ENCODE peak calls at places on chromosomes 11 and 22, in four cellular contexts. Z is HepG2, G is K562, F is GM12878. V is an unnamed sample.

GRCh38 chr11:85751738-85752137 is 59.2 kb downstream of the SYTL2 start:
- DNase-seq in Z (no peak), G (no peak), F (no peak), V (no peak)

GRCh38 chr11:120579601-120580000 is 68.1 kb downstream of the GRIK4 start:
- DNase-seq in Z (no peak), G (no peak), F (no peak), V (no peak)

GRCh38 chr11:120400564-120401364 is 64.6 kb downstream of the ARHGEF12 start:
- DNase-seq in Z (peak), G (peak), F (peak), V (peak)

GRCh38 chr11:118060879-118061278 is 16.0 kb upstream of the TMPRSS4 start:
- DNase-seq in Z (no peak), G (peak), F (no peak), V (no peak)

GRCh38 chr22:42937164-42937854 is 77.6 kb downstream of the PACSIN2 start:
- DNase-seq in Z (no peak), G (peak), F (no peak), V (peak)

GRCh38 chr11:80727315-80727714 is 1286.5 kb upstream of the TENM4 start:
- DNase-seq in Z (peak), G (no peak), F (peak), V (no peak)

GRCh38 chr22:33476716-33477115 is 418.5 kb upstream of the SYN3 start:
- DNase-seq in Z (peak), G (no peak), F (no peak), V (peak)

GRCh38 chr11:79249341-79249993 is 191.4 kb downstream of the TENM4 start:
- DNase-seq in Z (no peak), G (no peak), F (no peak), V (peak)

GRCh38 chr11:609355-609811 is 6.4 kb downstream of the IRF7 start:
- DNase-seq in Z (no peak), G (no peak), F (no peak), V (no peak)

GRCh38 chr22:50209893-50210292 is 9.1 kb downstream of the SELENOO start:
- DNase-seq in Z (peak), G (peak), F (no peak), V (peak)

GRCh38 chr11:109203176-109203575 is 218.8 kb upstream of the C11orf87 start:
- DNase-seq in Z (no peak), G (no peak), F (no peak), V (no peak)

GRCh38 chr11:64355078-64355940 is 3.7 kb upstream of the RPS6KA4 start:
- DNase-seq in Z (peak), G (peak), F (no peak), V (peak)

GRCh38 chr11:106327134-106327533 is 249.7 kb downstream of the AASDHPPT start:
- DNase-seq in Z (no peak), G (no peak), F (no peak), V (no peak)

GRCh38 chr11:94103476-94103875 is 25.2 kb upstream of the PANX1 start:
- DNase-seq in Z (no peak), G (no peak), F (no peak), V (no peak)

DNA sequence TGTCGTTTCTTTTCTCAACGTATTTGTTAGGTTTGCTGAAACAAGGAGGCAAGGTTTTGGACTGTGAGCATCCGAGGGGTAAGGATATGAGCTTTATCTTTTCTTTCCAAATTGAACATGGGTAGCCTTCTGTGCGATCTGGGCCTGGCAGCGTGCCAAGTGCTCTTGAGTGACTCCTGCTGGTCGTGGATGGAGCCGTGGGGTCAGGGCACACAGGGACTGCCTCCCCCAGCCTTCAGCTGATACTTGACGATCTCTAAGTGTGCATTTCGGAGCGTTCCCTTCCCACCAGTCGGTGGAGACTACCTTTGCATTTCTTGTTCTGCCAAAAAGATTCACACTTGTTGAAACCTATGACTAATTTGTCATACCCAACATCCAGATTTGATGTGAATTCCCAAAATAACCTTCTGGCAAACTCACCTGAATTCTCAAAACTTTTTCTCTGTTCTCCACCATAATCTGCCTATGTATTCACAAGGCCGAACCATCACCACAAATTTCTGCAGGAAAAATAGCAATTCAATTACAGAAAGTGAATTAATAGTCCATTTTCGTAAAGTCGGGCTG is 40.2 kb upstream of the CLMP start:
- DNase-seq in Z (peak), G (peak), F (no peak), V (peak)
- TF ChIP-seq POLR2AphosphoS2 in Z (no peak), G (no peak), F (no peak), V (no peak)

DNA sequence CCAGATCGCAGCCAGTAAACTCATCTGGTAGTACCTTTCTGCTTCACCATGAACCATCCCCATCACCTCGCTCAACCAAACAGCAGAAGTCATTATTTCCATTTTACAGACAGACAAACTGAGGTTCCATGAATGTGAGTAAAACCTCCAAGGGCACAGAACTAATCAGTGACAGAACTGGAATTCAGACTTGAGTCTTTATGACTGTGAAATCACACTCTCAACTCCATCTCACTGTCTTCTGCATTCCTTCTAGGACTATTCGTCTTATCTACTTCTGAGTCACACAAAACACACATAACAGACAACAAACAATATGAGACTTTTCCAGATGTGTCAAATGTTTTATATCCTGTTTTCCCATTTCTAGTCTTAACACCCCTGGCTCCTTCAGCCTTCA is 9.3 kb upstream of the NUP50 start:
- DNase-seq in Z (no peak), G (no peak), F (no peak), V (peak)
- TF ChIP-seq POLR2AphosphoS2 in Z (no peak), G (no peak), F (no peak), V (no peak)

GRCh38 chr11:35971841-35972422 is 28.1 kb downstream of the LDLRAD3 start:
- DNase-seq in Z (no peak), G (no peak), F (peak), V (no peak)
- TF ChIP-seq POLR2AphosphoS2 in Z (no peak), G (no peak), F (no peak), V (no peak)

GRCh38 chr11:115132829-115133228 is 371.4 kb downstream of the CADM1 start:
- DNase-seq in Z (peak), G (peak), F (no peak), V (peak)
- TF ChIP-seq POLR2AphosphoS2 in Z (no peak), G (no peak), F (no peak), V (no peak)

GRCh38 chr11:11243790-11244469 is 109.1 kb downstream of the CSNK2A3 start:
- DNase-seq in Z (no peak), G (peak), F (no peak), V (peak)
- TF ChIP-seq POLR2AphosphoS2 in Z (no peak), G (no peak), F (no peak), V (no peak)

DNA sequence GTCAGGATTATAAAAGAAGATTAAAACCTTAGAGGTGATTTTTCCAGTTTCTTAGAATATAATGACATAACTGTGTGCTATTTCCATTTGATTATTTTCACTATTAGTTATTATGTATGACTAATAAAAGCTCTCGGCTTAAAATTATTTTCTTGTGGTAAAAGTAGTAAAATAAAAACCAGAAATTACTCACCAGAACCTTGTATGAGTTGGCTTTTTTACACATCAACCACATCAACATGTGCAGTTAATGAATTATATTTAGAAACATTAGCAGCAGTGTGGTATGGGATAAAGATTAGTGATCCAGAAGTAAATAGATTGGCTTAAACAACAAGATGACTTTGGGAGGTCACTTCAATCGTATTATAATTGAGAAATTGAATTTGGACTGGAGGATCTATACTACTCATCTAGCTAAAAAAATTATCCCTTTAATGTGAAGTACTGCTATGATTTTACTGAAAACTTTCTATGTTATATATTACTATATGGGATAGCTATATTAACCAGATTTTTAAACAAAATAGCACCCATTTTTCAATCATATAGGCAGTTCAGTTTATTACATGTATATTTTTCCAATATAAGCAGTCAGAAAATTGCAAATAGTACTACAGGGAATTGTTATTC is 2.8 kb upstream of the BCO2 start:
- DNase-seq in Z (no peak), G (no peak), F (no peak), V (no peak)
- TF ChIP-seq POLR2AphosphoS2 in Z (no peak), G (no peak), F (no peak), V (no peak)

GRCh38 chr11:2578934-2579280 is 120.9 kb downstream of the KCNQ1OT1 start:
- DNase-seq in Z (no peak), G (no peak), F (no peak), V (no peak)
- TF ChIP-seq POLR2AphosphoS2 in Z (no peak), G (no peak), F (no peak), V (no peak)

GRCh38 chr11:33211153-33211552 is 46.0 kb upstream of the HIPK3 start:
- DNase-seq in Z (no peak), G (no peak), F (no peak), V (no peak)

GRCh38 chr11:33211588-33211987 is 45.6 kb upstream of the HIPK3 start:
- DNase-seq in Z (peak), G (no peak), F (no peak), V (no peak)

GRCh38 chr11:33214187-33214586 is 43.0 kb upstream of the HIPK3 start:
- DNase-seq in Z (no peak), G (no peak), F (no peak), V (no peak)
- TF ChIP-seq POLR2AphosphoS2 in Z (no peak), G (no peak), F (no peak), V (no peak)

DNA sequence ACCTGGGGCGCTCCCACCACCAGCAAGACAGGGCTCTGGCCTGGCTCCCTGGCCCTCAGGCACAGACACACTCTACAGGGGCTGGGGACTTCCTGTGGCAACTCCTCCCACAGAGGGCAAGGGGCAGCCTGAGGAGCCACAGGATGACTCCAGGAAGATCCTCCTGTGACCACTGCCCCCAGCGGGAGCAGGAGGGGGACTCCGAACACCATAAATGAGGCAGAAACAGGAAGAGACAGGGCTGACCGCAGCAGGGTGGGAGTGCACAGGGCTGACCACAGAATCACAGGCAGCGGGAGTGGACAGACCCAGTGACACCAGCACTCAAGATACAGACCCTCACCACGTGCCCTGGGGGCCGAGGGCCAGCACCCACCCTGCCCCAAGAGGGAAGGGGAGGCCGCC is 10.8 kb downstream of the ARAP1 start:
- DNase-seq in Z (peak), G (peak), F (no peak), V (no peak)
- TF ChIP-seq POLR2AphosphoS2 in Z (no peak), G (no peak), F (no peak), V (no peak)